ENCODE peak calls at places on chromosome 1, in nine cellular contexts. M is A549, J is NB4, I is H1, V is HepG2, R is K562, D is HCT116, L is GM12878, B is SK-N-SH. G is an unnamed sample.

GRCh38 chr1:203117611-203118575 is 9.6 kb upstream of the ADORA1 start:
- DNase-seq in M (peak), J (peak), I (peak), V (peak), R (peak), D (peak), L (no peak), B (peak), G (peak)

GRCh38 chr1:222784916-222785315 is 29.9 kb upstream of the DISP1 start:
- DNase-seq in M (no peak), J (no peak), I (no peak), V (no peak), R (no peak), D (no peak), L (no peak), B (no peak), G (peak)

GRCh38 chr1:201381130-201381529 is 3.6 kb upstream of the TNNT2 start:
- DNase-seq in M (no peak), J (no peak), I (no peak), V (no peak), R (no peak), D (no peak), L (no peak), B (no peak), G (no peak)

GRCh38 chr1:170664283-170664827 is 424 bp downstream of the PRRX1 start:
- DNase-seq in M (no peak), J (no peak), I (peak), V (no peak), R (no peak), D (no peak), L (no peak), B (peak), G (peak)

GRCh38 chr1:116664366-116664983 is 3.1 kb downstream of the IGSF3 start:
- DNase-seq in M (no peak), J (no peak), I (no peak), V (no peak), R (no peak), D (no peak), L (no peak), B (no peak), G (no peak)

GRCh38 chr1:18597159-18598042 is 33.2 kb upstream of the PAX7 start:
- DNase-seq in M (peak), J (peak), I (peak), V (peak), R (peak), D (no peak), L (no peak), B (peak), G (peak)

GRCh38 chr1:210937846-210938245 is 196.1 kb downstream of the KCNH1 start:
- DNase-seq in M (no peak), J (no peak), I (no peak), V (no peak), R (no peak), D (no peak), L (no peak), B (no peak), G (no peak)

GRCh38 chr1:19828546-19828945 is 13.5 kb upstream of the RNF186 start:
- DNase-seq in M (no peak), J (no peak), I (no peak), V (no peak), R (no peak), D (no peak), L (no peak), B (no peak), G (no peak)

GRCh38 chr1:186842547-186842946 is 13.8 kb downstream of the PLA2G4A start:
- DNase-seq in M (peak), J (no peak), I (no peak), V (no peak), R (no peak), D (no peak), L (no peak), B (no peak), G (no peak)

GRCh38 chr1:200118779-200119505 is 91.4 kb downstream of the NR5A2 start:
- DNase-seq in M (no peak), J (no peak), I (no peak), V (no peak), R (no peak), D (no peak), L (no peak), B (no peak), G (no peak)

GRCh38 chr1:21876267-21876666 is 60.8 kb downstream of the HSPG2 start:
- DNase-seq in M (no peak), J (no peak), I (no peak), V (no peak), R (no peak), D (no peak), L (no peak), B (no peak), G (no peak)

GRCh38 chr1:21873761-21874160 is 61.7 kb downstream of the LDLRAD2 start:
- DNase-seq in M (no peak), J (no peak), I (no peak), V (no peak), R (no peak), D (no peak), L (no peak), B (no peak), G (no peak)

GRCh38 chr1:21874328-21874727 is 62.3 kb downstream of the LDLRAD2 start:
- DNase-seq in M (no peak), J (no peak), I (no peak), V (no peak), R (no peak), D (no peak), L (no peak), B (no peak), G (no peak)

GRCh38 chr1:21875621-21876063 is 61.5 kb downstream of the HSPG2 start:
- DNase-seq in M (no peak), J (no peak), I (no peak), V (no peak), R (no peak), D (no peak), L (no peak), B (no peak), G (no peak)

GRCh38 chr1:21874778-21875547 is 62.1 kb downstream of the HSPG2 start:
- DNase-seq in M (no peak), J (no peak), I (no peak), V (no peak), R (no peak), D (no peak), L (no peak), B (peak), G (no peak)
- TF ChIP-seq MAX in M (no peak), J (no peak), I (no peak), V (no peak), R (no peak), D (no peak), L (no peak), B (no peak), G (no peak)

GRCh38 chr1:75625795-75626194 is 14.9 kb upstream of the SLC44A5 start:
- DNase-seq in M (no peak), J (peak), I (no peak), V (no peak), R (no peak), D (no peak), L (no peak), B (no peak), G (no peak)

GRCh38 chr1:75630004-75630403 is 19.1 kb upstream of the SLC44A5 start:
- DNase-seq in M (no peak), J (no peak), I (peak), V (no peak), R (no peak), D (no peak), L (no peak), B (no peak), G (no peak)

GRCh38 chr1:75632350-75632949 is 21.5 kb upstream of the SLC44A5 start:
- DNase-seq in M (peak), J (peak), I (no peak), V (peak), R (peak), D (peak), L (no peak), B (peak), G (peak)

DNA sequence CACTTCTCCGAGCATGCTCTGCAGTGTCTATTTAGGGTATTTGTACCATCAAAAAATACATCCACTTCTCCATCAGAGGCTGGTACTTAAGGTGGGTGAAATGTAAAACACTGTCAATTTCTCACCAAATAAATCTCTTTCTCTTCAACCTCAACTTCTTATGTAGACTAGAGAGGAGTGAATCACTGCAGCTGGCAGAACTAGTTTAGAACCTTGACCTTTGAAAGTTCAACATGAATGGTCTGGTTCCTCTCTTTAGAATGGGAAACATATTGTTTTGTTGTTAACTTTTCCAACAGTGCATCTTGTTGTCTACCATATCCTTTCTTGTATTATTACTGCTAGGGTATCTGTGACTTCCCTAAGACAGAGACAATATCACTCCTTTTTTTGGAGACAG is 20.1 kb upstream of the SLC44A5 start:
- DNase-seq in M (no peak), J (no peak), I (no peak), V (no peak), R (no peak), D (no peak), L (no peak), B (no peak), G (no peak)
- H3K4me3 ChIP-seq in M (no peak), J (no peak), I (no peak), V (no peak), R (no peak), D (no peak), L (no peak), B (no peak), G (no peak)

GRCh38 chr1:41239988-41240610 is 2.0 kb downstream of the SCMH1 start:
- DNase-seq in M (peak), J (peak), I (no peak), V (peak), R (peak), D (no peak), L (no peak), B (no peak), G (peak)

GRCh38 chr1:41242645-41243171 is 602 bp upstream of the SCMH1 start:
- DNase-seq in M (no peak), J (no peak), I (no peak), V (no peak), R (no peak), D (no peak), L (no peak), B (no peak), G (peak)

GRCh38 chr1:41241748-41242644 is at the start of gene SCMH1:
- DNase-seq in M (peak), J (peak), I (peak), V (no peak), R (peak), D (no peak), L (no peak), B (peak), G (peak)

GRCh38 chr1:41238311-41239094 is 3.6 kb downstream of the SCMH1 start:
- DNase-seq in M (peak), J (no peak), I (no peak), V (peak), R (peak), D (no peak), L (no peak), B (no peak), G (peak)

GRCh38 chr1:41240806-41241747 is 1.0 kb downstream of the SCMH1 start:
- DNase-seq in M (peak), J (peak), I (peak), V (peak), R (peak), D (no peak), L (no peak), B (peak), G (peak)
- TF ChIP-seq MAX in M (peak), J (peak), I (peak), V (peak), R (peak), D (peak), L (peak), B (peak), G (no peak)

GRCh38 chr1:81237531-81238528 is 562.9 kb upstream of the ADGRL2 start:
- DNase-seq in M (no peak), J (no peak), I (no peak), V (no peak), R (no peak), D (no peak), L (no peak), B (no peak), G (peak)
- H3K4me3 ChIP-seq in M (peak), J (peak), I (no peak), V (no peak), R (no peak), D (no peak), L (peak), B (no peak), G (no peak)

GRCh38 chr1:17080085-17080759 is 26.4 kb upstream of the SDHB start:
- DNase-seq in M (no peak), J (no peak), I (no peak), V (no peak), R (no peak), D (no peak), L (no peak), B (no peak), G (no peak)

GRCh38 chr1:17080881-17081280 is 27.0 kb upstream of the SDHB start:
- DNase-seq in M (no peak), J (no peak), I (no peak), V (no peak), R (no peak), D (no peak), L (no peak), B (no peak), G (no peak)

GRCh38 chr1:17079140-17079868 is 25.5 kb upstream of the SDHB start:
- DNase-seq in M (no peak), J (no peak), I (no peak), V (no peak), R (no peak), D (no peak), L (no peak), B (no peak), G (no peak)

GRCh38 chr1:17071794-17072193 is 18.0 kb upstream of the SDHB start:
- DNase-seq in M (no peak), J (no peak), I (no peak), V (no peak), R (no peak), D (no peak), L (no peak), B (no peak), G (no peak)

GRCh38 chr1:17075470-17076255 is 21.8 kb upstream of the SDHB start:
- DNase-seq in M (peak), J (peak), I (peak), V (peak), R (peak), D (peak), L (no peak), B (no peak), G (no peak)
- TF ChIP-seq MAX in M (no peak), J (peak), I (peak), V (no peak), R (no peak), D (no peak), L (no peak), B (no peak), G (no peak)

G was measured in endothelial cell of umbilical vein.